ENCODE peak calls at places on chromosomes 6 and 20, in seven cellular contexts. A is HCT116, U is H1, O is endothelial cell of umbilical vein, M is HepG2, K is GM12878, P is K562. X is an unnamed sample.

GRCh38 chr6:43668151-43669028 is 19.2 kb downstream of the MRPS18A start:
- DNase-seq in P (peak; percentile 76), O (peak; percentile 73), U (peak; percentile 83), K (peak; percentile 61), A (peak; percentile 56), M (peak; percentile 76), X (no peak)

GRCh38 chr6:136174510-136174909 is 75.6 kb downstream of the MTFR2 start:
- DNase-seq in A (no peak), M (no peak), P (no peak), K (no peak), O (no peak), U (no peak), X (no peak)

GRCh38 chr6:147508073-147508870 is at the start of gene SAMD5:
- DNase-seq in A (peak; percentile 32), P (peak; percentile 80), K (no peak), O (peak; percentile 82), M (peak; percentile 4), U (peak; percentile 74), X (no peak)

GRCh38 chr6:52598123-52598823 is 21.4 kb upstream of the TRAM2 start:
- DNase-seq in U (peak; percentile 87), M (peak; percentile 100), K (no peak), P (peak; percentile 87), O (peak; percentile 54), A (peak; percentile 69), X (no peak)

GRCh38 chr6:165617528-165617927 is 45.5 kb downstream of the PDE10A start:
- DNase-seq in A (no peak), K (no peak), M (no peak), P (no peak), O (no peak), U (no peak), X (no peak)

GRCh38 chr6:44851176-44851575 is 463.7 kb downstream of the CDC5L start:
- DNase-seq in K (no peak), O (no peak), U (no peak), A (no peak), P (no peak), M (no peak), X (no peak)

GRCh38 chr20:62819494-62820174 is 2.8 kb downstream of the COL9A3 start:
- DNase-seq in A (no peak), K (no peak), O (peak; percentile 48), U (no peak), M (no peak), P (no peak), X (no peak)

GRCh38 chr20:38674178-38675133 is 49.8 kb upstream of the SLC32A1 start:
- DNase-seq in O (peak; percentile 64), M (no peak), P (peak; percentile 88), U (peak; percentile 91), K (no peak), A (no peak), X (no peak)

GRCh38 chr6:154297711-154298110 is 58.9 kb downstream of the IPCEF1 start:
- DNase-seq in O (no peak), A (no peak), P (no peak), U (no peak), M (no peak), K (no peak), X (no peak)

GRCh38 chr6:139943391-139943790 is 568.9 kb upstream of the CITED2 start:
- DNase-seq in O (peak; percentile 93), M (peak; percentile 12), P (no peak), A (no peak), K (no peak), U (no peak), X (peak; percentile 67)

GRCh38 chr6:6964675-6965074 is 143.1 kb upstream of the RREB1 start:
- DNase-seq in P (no peak), K (no peak), O (no peak), A (no peak), U (no peak), M (no peak), X (no peak)

GRCh38 chr6:135651964-135652755 is 154.6 kb upstream of the AHI1 start:
- DNase-seq in K (peak; percentile 51), M (no peak), A (no peak), O (no peak), P (no peak), U (no peak), X (no peak)

GRCh38 chr6:40856271-40856670 is 182.8 kb downstream of the UNC5CL start:
- DNase-seq in K (no peak), O (no peak), U (no peak), M (no peak), A (no peak), P (no peak), X (no peak)

GRCh38 chr6:68400396-68400795 is 234.7 kb upstream of the ADGRB3 start:
- DNase-seq in O (no peak), M (no peak), K (no peak), A (no peak), P (peak; percentile 4), U (no peak), X (no peak)

GRCh38 chr20:4061989-4062388 is 46.6 kb upstream of the RNF24 start:
- DNase-seq in U (no peak), P (no peak), O (no peak), K (no peak), M (no peak), A (no peak), X (no peak)

GRCh38 chr20:51178153-51178552 is 155.2 kb upstream of the KCNG1 start:
- DNase-seq in U (no peak), M (no peak), P (no peak), A (no peak), K (no peak), O (no peak), X (no peak)

GRCh38 chr20:35902545-35902941 is 51.8 kb downstream of the SCAND1 start:
- DNase-seq in O (no peak), M (no peak), A (no peak), K (no peak), P (peak; percentile 64), U (no peak), X (no peak)

GRCh38 chr20:50026746-50027575 is 44.2 kb downstream of the SNAI1 start:
- DNase-seq in P (no peak), A (no peak), O (no peak), M (no peak), K (no peak), U (no peak), X (no peak)

GRCh38 chr6:132969188-132969587 is 154.8 kb downstream of the RPS12 start:
- DNase-seq in K (no peak), M (no peak), A (no peak), U (no peak), P (no peak), O (peak; percentile 7), X (no peak)

GRCh38 chr20:59598625-59599310 is 5.6 kb upstream of the PHACTR3 start:
- DNase-seq in M (peak; percentile 55), K (peak; percentile 8), U (peak; percentile 65), A (peak; percentile 19), O (peak; percentile 2), P (peak; percentile 57), X (no peak)

GRCh38 chr20:8788831-8789230 is 280.1 kb upstream of the PLCB4 start:
- DNase-seq in M (no peak), U (no peak), P (no peak), O (no peak), K (no peak), A (no peak), X (no peak)

GRCh38 chr20:33450867-33451266 is 7.3 kb upstream of the SNTA1 start:
- DNase-seq in P (peak; percentile 60), U (no peak), A (peak; percentile 56), O (no peak), K (no peak), M (no peak), X (no peak)

GRCh38 chr6:39088331-39088730 is 26.7 kb downstream of the SAYSD1 start:
- DNase-seq in O (peak; percentile 37), K (no peak), M (peak; percentile 39), A (no peak), U (no peak), P (peak; percentile 55), X (no peak)

GRCh38 chr6:140850438-140850837 is 1282.3 kb upstream of the GJE1 start:
- DNase-seq in P (no peak), O (peak; percentile 62), U (no peak), A (no peak), K (no peak), M (no peak), X (no peak)

GRCh38 chr20:25217161-25218108 is 21.9 kb downstream of the ENTPD6 start:
- DNase-seq in U (no peak), A (no peak), O (no peak), K (no peak), M (no peak), P (no peak), X (no peak)

GRCh38 chr20:50238081-50238800 is 47.6 kb downstream of the CEBPB start:
- DNase-seq in U (no peak), O (no peak), P (no peak), K (no peak), A (no peak), M (no peak), X (no peak)

GRCh38 chr20:23257848-23258746 is 92.5 kb upstream of the NXT1 start:
- DNase-seq in A (no peak), M (no peak), P (no peak), U (peak; percentile 28), O (peak; percentile 97), K (no peak), X (peak; percentile 12)
- TF ChIP-seq POLR2AphosphoS5 in A (no peak), M (no peak), P (no peak), U (no peak), O (peak; percentile 45), K (no peak), X (no peak)

GRCh38 chr6:36387440-36388303 is at the start of gene ETV7:
- DNase-seq in O (no peak), U (peak; percentile 59), M (no peak), P (no peak), K (no peak), A (no peak), X (no peak)
- TF ChIP-seq EZH2 in O (peak; percentile 73), U (peak; percentile 87), M (no peak), P (no peak), K (no peak), A (no peak), X (no peak)

GRCh38 chr6:137925299-137925698 is 58.2 kb downstream of the TNFAIP3 start:
- DNase-seq in A (no peak), K (no peak), O (no peak), M (no peak), U (no peak), P (no peak), X (no peak)

GRCh38 chr6:137927777-137928218 is 60.7 kb downstream of the TNFAIP3 start:
- DNase-seq in K (peak; percentile 99), A (no peak), P (peak; percentile 49), O (peak; percentile 52), U (no peak), M (no peak), X (no peak)

GRCh38 chr6:137926207-137926731 is 59.2 kb downstream of the TNFAIP3 start:
- DNase-seq in A (peak; percentile 38), M (no peak), U (no peak), P (peak; percentile 57), O (peak; percentile 25), K (no peak), X (no peak)

GRCh38 chr6:137928286-137928685 is 61.2 kb downstream of the TNFAIP3 start:
- DNase-seq in M (no peak), A (no peak), U (no peak), P (no peak), O (no peak), K (no peak), X (no peak)

GRCh38 chr6:137926985-137927384 is 59.9 kb downstream of the TNFAIP3 start:
- DNase-seq in P (no peak), M (no peak), K (no peak), A (no peak), O (no peak), U (no peak), X (no peak)
- H3K9ac ChIP-seq in P (no peak overlapping the region), M (no peak overlapping the region), K (peak overlapping the region; percentile 60), A (no peak overlapping the region), O (no peak overlapping the region), U (no peak overlapping the region), X (no peak overlapping the region)

GRCh38 chr6:29557320-29557719 is 2.2 kb downstream of the UBD start:
- DNase-seq in O (no peak), A (no peak), M (no peak), U (no peak), K (no peak), P (no peak), X (no peak)
- TF ChIP-seq POLR2AphosphoS5 in O (no peak), A (no peak), M (no peak), U (no peak), K (no peak), P (no peak), X (no peak)